ENCODE peak calls at places on chromosomes 5 and 9, in six cellular contexts. O, D, T, L, X and P are unnamed samples.
A peak's percentile ranks its signal among the peaks of the same experiment; 100 is the strongest.

GRCh38 chr9:16809912-16810610 is 60.4 kb downstream of the BNC2 start:
- DNase-seq in O (peak; percentile 94), D (peak; percentile 99), T (no peak), L (no peak), X (no peak), P (no peak)

GRCh38 chr9:121399883-121400607 is 30.0 kb upstream of the STOM start:
- DNase-seq in O (peak; percentile 15), D (peak; percentile 86), T (peak; percentile 40), L (no peak), X (peak; percentile 70), P (peak; percentile 56)

GRCh38 chr5:145915970-145916638 is 20.3 kb upstream of the SH3RF2 start:
- DNase-seq in O (no peak), D (no peak), T (no peak), L (no peak), X (no peak), P (no peak)

GRCh38 chr5:161261693-161262323 is 284.7 kb downstream of the GABRB2 start:
- DNase-seq in O (no peak), D (no peak), T (no peak), L (no peak), X (no peak), P (no peak)

GRCh38 chr5:39759696-39760095 is 334.9 kb upstream of the DAB2 start:
- DNase-seq in O (no peak), D (no peak), T (no peak), L (no peak), X (no peak), P (no peak)

GRCh38 chr9:36337002-36337401 is 63.1 kb downstream of the RNF38 start:
- DNase-seq in O (no peak), D (no peak), T (no peak), L (no peak), X (no peak), P (no peak)

GRCh38 chr5:66972004-66972403 is 224.6 kb downstream of the CD180 start:
- DNase-seq in O (no peak), D (no peak), T (no peak), L (no peak), X (no peak), P (no peak)

GRCh38 chr9:119004618-119004990 is 364.6 kb downstream of the BRINP1 start:
- DNase-seq in O (no peak), D (no peak), T (no peak), L (peak; percentile 80), X (no peak), P (no peak)

GRCh38 chr5:158407801-158408200 is 548.9 kb upstream of the CLINT1 start:
- DNase-seq in O (no peak), D (no peak), T (no peak), L (no peak), X (no peak), P (no peak)

GRCh38 chr5:157918811-157919742 is 60.1 kb upstream of the CLINT1 start:
- DNase-seq in O (peak; percentile 61), D (no peak), T (no peak), L (no peak), X (no peak), P (peak; percentile 70)

GRCh38 chr9:116687762-116688160 is 656 bp downstream of the TRIM32 start:
- DNase-seq in O (peak; percentile 15), D (peak; percentile 28), T (no peak), L (no peak), X (no peak), P (peak; percentile 18)

GRCh38 chr5:162990856-162991497 is 446.4 kb upstream of the CCNG1 start:
- DNase-seq in O (no peak), D (no peak), T (no peak), L (no peak), X (no peak), P (no peak)

GRCh38 chr9:113349434-113350337 is at the start of gene BSPRY:
- DNase-seq in O (peak; percentile 43), D (peak; percentile 71), T (no peak), L (no peak), X (peak; percentile 71), P (no peak)

GRCh38 chr5:83636141-83636540 is 84.5 kb downstream of the HAPLN1 start:
- DNase-seq in O (no peak), D (no peak), T (no peak), L (no peak), X (no peak), P (no peak)

GRCh38 chr5:16233730-16234129 is 54.1 kb upstream of the MARCHF11 start:
- DNase-seq in O (no peak), D (no peak), T (no peak), L (no peak), X (no peak), P (peak; percentile 81)

GRCh38 chr9:1606253-1606652 is 408.9 kb upstream of the SMARCA2 start:
- DNase-seq in O (no peak), D (no peak), T (no peak), L (no peak), X (no peak), P (no peak)

GRCh38 chr9:396397-396796 is 181.7 kb downstream of the DOCK8 start:
- DNase-seq in O (no peak), D (no peak), T (no peak), L (no peak), X (no peak), P (no peak)

GRCh38 chr9:13139641-13140171 is 139.8 kb downstream of the MPDZ start:
- DNase-seq in O (peak; percentile 29), D (peak; percentile 15), T (peak; percentile 9), L (no peak), X (no peak), P (no peak)

GRCh38 chr5:93583799-93584530 is 943 bp downstream of the NR2F1 start:
- DNase-seq in O (peak; percentile 50), D (peak; percentile 73), T (peak; percentile 11), L (no peak), X (peak; percentile 58), P (peak; percentile 65)

GRCh38 chr5:33563983-33564908 is 123.5 kb downstream of the TARS1 start:
- DNase-seq in O (no peak), D (peak; percentile 69), T (no peak), L (no peak), X (no peak), P (no peak)

GRCh38 chr9:69179037-69179436 is 5.0 kb downstream of the TJP2 start:
- DNase-seq in O (no peak), D (no peak), T (no peak), L (no peak), X (no peak), P (no peak)

GRCh38 chr5:176769911-176770310 is 40.4 kb upstream of the UNC5A start:
- DNase-seq in O (no peak), D (no peak), T (no peak), L (peak; percentile 34), X (no peak), P (no peak)

GRCh38 chr9:115746496-115746895 is 407.1 kb upstream of the PAPPA start:
- DNase-seq in O (no peak), D (no peak), T (no peak), L (no peak), X (no peak), P (no peak)

GRCh38 chr5:94485017-94485517 is 133.3 kb downstream of the KIAA0825 start:
- DNase-seq in O (no peak), D (no peak), T (no peak), L (no peak), X (no peak), P (no peak)

GRCh38 chr5:139648205-139649081 is at the start of gene CXXC5:
- DNase-seq in O (peak; percentile 90), D (peak; percentile 88), T (peak; percentile 82), L (no peak), X (peak; percentile 90), P (peak; percentile 82)

GRCh38 chr5:54807421-54807820 is 178.0 kb downstream of the ESM1 start:
- DNase-seq in O (no peak), D (no peak), T (peak; percentile 83), L (no peak), X (no peak), P (no peak)

GRCh38 chr5:40680741-40681350 is 1.1 kb downstream of the PTGER4 start:
- DNase-seq in O (peak; percentile 6), D (peak; percentile 42), T (no peak), L (no peak), X (no peak), P (no peak)

GRCh38 chr5:141392429-141393198 is at the start of gene PCDHGA8:
- DNase-seq in O (no peak), D (no peak), T (no peak), L (no peak), X (peak; percentile 21), P (no peak)

GRCh38 chr5:114335391-114335790 is 26.5 kb upstream of the KCNN2 start:
- DNase-seq in O (no peak), D (no peak), T (no peak), L (no peak), X (no peak), P (no peak)

GRCh38 chr9:96020300-96020821 is 144.9 kb downstream of the ERCC6L2 start:
- DNase-seq in O (peak; percentile 37), D (peak; percentile 17), T (no peak), L (no peak), X (no peak), P (no peak)

GRCh38 chr9:35658144-35658893 is at the start of gene CCDC107:
- DNase-seq in O (peak; percentile 93), D (peak; percentile 79), T (peak; percentile 65), L (peak; percentile 90), X (peak; percentile 83), P (peak; percentile 90)

GRCh38 chr5:17080361-17080760 is 137.1 kb upstream of the BASP1 start:
- DNase-seq in O (no peak), D (no peak), T (no peak), L (no peak), X (no peak), P (no peak)

GRCh38 chr9:92504881-92505280 is 22.6 kb upstream of the ASPN start:
- DNase-seq in O (no peak), D (no peak), T (no peak), L (no peak), X (no peak), P (no peak)

GRCh38 chr9:36748322-36748899 is 175.7 kb downstream of the MELK start:
- DNase-seq in O (peak; percentile 71), D (peak; percentile 76), T (peak; percentile 56), L (no peak), X (peak; percentile 68), P (peak; percentile 36)

GRCh38 chr9:134057311-134057665 is 10.5 kb downstream of the BRD3 start:
- DNase-seq in O (no peak), D (no peak), T (no peak), L (no peak), X (no peak), P (no peak)